ENCODE peak calls at places on chromosomes 11 and 22, in seven cellular contexts. H is body of pancreas, V is uterus, I is ovary, C is transverse colon, R is IMR-90, M is A549. N is an unnamed sample.

GRCh38 chr11:65491614-65492386 is 7.0 kb upstream of the MALAT1 start:
- DNase-seq in M (peak), V (no peak), R (peak), C (peak), H (peak), I (peak), N (peak)

GRCh38 chr11:55966391-55966790 is 3.4 kb downstream of the OR10AG1 start:
- DNase-seq in R (no peak), V (no peak), I (no peak), H (no peak), C (no peak), M (no peak), N (no peak)

GRCh38 chr11:105790841-105791240 is 181.0 kb downstream of the GRIA4 start:
- DNase-seq in M (no peak), H (no peak), C (no peak), R (no peak), V (no peak), I (no peak), N (no peak)

GRCh38 chr11:82270870-82271269 is 462.8 kb downstream of the FAM181B start:
- DNase-seq in H (no peak), R (no peak), I (no peak), V (no peak), C (no peak), M (no peak), N (no peak)

GRCh38 chr11:95884364-95884763 is 39.5 kb downstream of the MTMR2 start:
- DNase-seq in I (no peak), C (no peak), V (no peak), M (no peak), H (no peak), R (peak), N (no peak)

GRCh38 chr11:77467233-77467632 is 6.7 kb downstream of the PAK1 start:
- DNase-seq in M (no peak), I (no peak), C (no peak), H (no peak), R (peak), V (no peak), N (no peak)

GRCh38 chr11:55847453-55847852 is 8.9 kb downstream of the OR5D16 start:
- DNase-seq in M (no peak), C (no peak), V (no peak), I (no peak), R (no peak), H (no peak), N (no peak)

GRCh38 chr11:30830666-30831065 is 244.5 kb upstream of the MPPED2 start:
- DNase-seq in M (no peak), H (no peak), I (no peak), V (no peak), C (no peak), R (no peak), N (no peak)

GRCh38 chr11:85685820-85686459 is at the start of gene CCDC89:
- DNase-seq in V (peak), I (peak), R (peak), M (no peak), H (no peak), C (peak), N (peak)

GRCh38 chr22:11626422-11626773 is 3901.6 kb upstream of the OR11H1 start:
- DNase-seq in C (no peak), H (no peak), R (no peak), V (no peak), M (no peak), I (no peak), N (no peak)

GRCh38 chr22:41003041-41003440 is 51.9 kb downstream of the RBX1 start:
- DNase-seq in I (no peak), M (no peak), R (no peak), V (no peak), C (no peak), H (peak), N (no peak)

GRCh38 chr22:47622541-47622940 is 860.1 kb downstream of the TBC1D22A start:
- DNase-seq in C (no peak), R (no peak), V (no peak), H (no peak), M (no peak), I (no peak), N (no peak)

GRCh38 chr22:49156662-49157285 is 670.9 kb downstream of the BRD1 start:
- DNase-seq in V (no peak), R (no peak), M (no peak), H (peak), I (no peak), C (peak), N (no peak)

GRCh38 chr11:120651836-120652235 is 140.3 kb downstream of the GRIK4 start:
- DNase-seq in H (no peak), C (no peak), I (no peak), V (no peak), R (no peak), M (no peak), N (no peak)

GRCh38 chr11:62646825-62647608 is 604 bp upstream of the GANAB start:
- DNase-seq in C (no peak), R (no peak), M (no peak), V (no peak), H (peak), I (no peak), N (no peak)

GRCh38 chr11:120120805-120121335 is 17.0 kb downstream of the TRIM29 start:
- DNase-seq in C (no peak), H (no peak), I (no peak), V (no peak), R (no peak), M (no peak), N (no peak)

GRCh38 chr11:10594407-10594806 is 25.9 kb upstream of the LYVE1 start:
- DNase-seq in C (no peak), R (no peak), M (no peak), H (no peak), V (no peak), I (no peak), N (no peak)

GRCh38 chr22:41288245-41288946 is 2.4 kb upstream of the RANGAP1 start:
- DNase-seq in V (no peak), C (peak), R (peak), I (no peak), M (peak), H (peak), N (no peak)

GRCh38 chr11:126474888-126475626 is 119.6 kb downstream of the ST3GAL4 start:
- DNase-seq in R (no peak), M (no peak), I (no peak), C (no peak), H (no peak), V (no peak), N (peak)

GRCh38 chr11:117076941-117077659 is 21.1 kb downstream of the SIK3 start:
- DNase-seq in V (no peak), I (no peak), R (no peak), M (no peak), H (no peak), C (no peak), N (no peak)

GRCh38 chr11:30789270-30789669 is 203.1 kb upstream of the MPPED2 start:
- DNase-seq in V (no peak), R (peak), C (no peak), M (no peak), H (no peak), I (no peak), N (no peak)

GRCh38 chr22:49788492-49788891 is 39.2 kb downstream of the BRD1 start:
- DNase-seq in R (no peak), M (no peak), C (peak), I (no peak), H (no peak), V (peak), N (peak)

GRCh38 chr22:49104434-49104833 is 723.2 kb downstream of the BRD1 start:
- DNase-seq in I (no peak), R (no peak), H (no peak), M (no peak), V (no peak), C (no peak), N (no peak)

GRCh38 chr22:30701872-30702271 is 7.2 kb downstream of the OSBP2 start:
- DNase-seq in I (no peak), V (no peak), R (peak), M (no peak), C (no peak), H (no peak), N (no peak)

GRCh38 chr11:27512238-27512637 is 5.7 kb upstream of the LIN7C start:
- DNase-seq in I (no peak), H (no peak), V (no peak), R (no peak), C (no peak), M (no peak), N (no peak)

GRCh38 chr11:87223816-87224215 is 186.1 kb downstream of the TMEM135 start:
- DNase-seq in C (no peak), R (peak), I (no peak), V (no peak), M (no peak), H (no peak), N (no peak)

GRCh38 chr11:10743354-10744035 is 7.6 kb upstream of the CTR9 start:
- DNase-seq in I (no peak), C (peak), R (no peak), H (no peak), V (no peak), M (no peak), N (no peak)

GRCh38 chr11:15229069-15229468 is 114.3 kb downstream of the INSC start:
- DNase-seq in M (no peak), R (peak), H (no peak), V (no peak), C (no peak), I (no peak), N (no peak)

GRCh38 chr11:16809901-16810668 is 71.6 kb downstream of the C11orf58 start:
- DNase-seq in V (no peak), H (peak), R (peak), C (no peak), M (no peak), I (no peak), N (no peak)

GRCh38 chr11:1763796-1764661 is at the start of gene CTSD:
- DNase-seq in R (peak), H (peak), I (peak), C (peak), M (peak), V (peak), N (peak)

GRCh38 chr11:34256591-34256990 is 101.2 kb downstream of the ABTB2 start:
- DNase-seq in I (no peak), M (no peak), H (no peak), C (no peak), R (no peak), V (no peak), N (no peak)

GRCh38 chr11:45166604-45166897 is 20.1 kb downstream of the PRDM11 start:
- DNase-seq in V (no peak), R (no peak), H (no peak), M (no peak), I (no peak), C (no peak), N (no peak)

GRCh38 chr22:47839586-47840245 is 1077.3 kb downstream of the TBC1D22A start:
- DNase-seq in I (no peak), C (no peak), R (no peak), H (no peak), M (no peak), V (no peak), N (no peak)

GRCh38 chr22:48888466-48889208 is 939.0 kb downstream of the BRD1 start:
- DNase-seq in R (no peak), H (no peak), I (peak), C (no peak), M (no peak), V (no peak), N (no peak)

GRCh38 chr11:19790831-19791552 is 78.4 kb downstream of the NAV2 start:
- DNase-seq in M (no peak), C (peak), V (no peak), R (no peak), H (peak), I (no peak), N (no peak)
- TF ChIP-seq POLR2A in M (no peak), C (no peak), V (no peak), R (no peak), H (no peak), I (no peak), N (no peak)

DNA sequence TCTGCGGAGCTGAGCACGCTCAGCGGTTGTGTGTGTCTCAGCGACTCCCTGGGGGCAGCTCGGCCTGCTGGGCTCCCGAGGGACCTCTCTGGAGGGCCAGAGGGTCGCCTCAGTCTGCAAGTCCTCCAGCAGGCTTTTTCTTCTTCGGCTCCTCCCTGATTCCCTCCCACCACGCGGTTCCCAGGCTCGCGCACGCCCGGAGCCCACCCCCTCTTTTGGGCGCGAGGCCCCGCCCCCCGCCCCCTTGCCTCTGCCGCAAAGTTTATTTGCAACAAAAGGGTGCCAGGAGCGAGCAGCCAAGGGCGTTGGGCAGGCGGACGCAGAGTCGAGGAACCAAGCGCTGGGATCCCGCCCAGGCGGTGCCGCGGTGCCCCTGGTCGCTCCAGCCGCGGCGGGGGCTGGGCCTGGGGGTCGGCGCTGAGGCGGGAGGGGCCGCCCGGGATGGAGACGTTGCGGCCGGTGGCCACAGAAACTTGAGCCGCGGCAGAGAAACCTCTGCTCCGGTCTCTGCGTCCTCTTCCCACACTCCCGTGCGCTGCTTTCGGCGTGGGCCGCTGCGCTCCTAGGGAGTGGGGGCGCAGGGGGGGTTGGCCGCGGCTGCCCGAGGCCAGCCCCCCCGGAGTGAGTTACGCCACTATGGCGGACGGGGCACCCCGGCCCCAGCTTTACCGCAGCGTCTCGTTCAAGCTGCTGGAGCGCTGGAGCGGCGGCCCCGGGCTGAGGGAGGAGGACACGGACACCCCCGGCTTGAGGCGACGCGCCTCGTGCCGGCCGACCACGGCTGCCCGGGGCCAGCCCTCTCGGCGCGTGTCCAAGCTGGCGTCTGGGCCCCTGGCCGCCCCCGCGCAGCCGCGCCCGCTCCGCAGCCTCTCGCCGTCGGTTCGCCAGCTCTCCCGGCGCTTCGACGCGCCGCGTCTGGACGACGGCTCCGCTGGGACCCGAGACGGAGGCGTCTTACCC is at the start of gene ARHGEF17:
- DNase-seq in M (peak), I (peak), C (peak), R (peak), H (peak), V (peak), N (peak)
- H3K27ac ChIP-seq in M (peak), I (peak), C (peak), R (peak), H (peak), V (peak), N (peak)

GRCh38 chr11:64341851-64342791 is 2.1 kb downstream of the CCDC88B start:
- DNase-seq in I (peak), R (peak), V (peak), H (peak), C (peak), M (peak), N (peak)
- TF ChIP-seq POLR2A in I (no peak), R (no peak), V (peak), H (peak), C (peak), M (peak), N (no peak)

DNA sequence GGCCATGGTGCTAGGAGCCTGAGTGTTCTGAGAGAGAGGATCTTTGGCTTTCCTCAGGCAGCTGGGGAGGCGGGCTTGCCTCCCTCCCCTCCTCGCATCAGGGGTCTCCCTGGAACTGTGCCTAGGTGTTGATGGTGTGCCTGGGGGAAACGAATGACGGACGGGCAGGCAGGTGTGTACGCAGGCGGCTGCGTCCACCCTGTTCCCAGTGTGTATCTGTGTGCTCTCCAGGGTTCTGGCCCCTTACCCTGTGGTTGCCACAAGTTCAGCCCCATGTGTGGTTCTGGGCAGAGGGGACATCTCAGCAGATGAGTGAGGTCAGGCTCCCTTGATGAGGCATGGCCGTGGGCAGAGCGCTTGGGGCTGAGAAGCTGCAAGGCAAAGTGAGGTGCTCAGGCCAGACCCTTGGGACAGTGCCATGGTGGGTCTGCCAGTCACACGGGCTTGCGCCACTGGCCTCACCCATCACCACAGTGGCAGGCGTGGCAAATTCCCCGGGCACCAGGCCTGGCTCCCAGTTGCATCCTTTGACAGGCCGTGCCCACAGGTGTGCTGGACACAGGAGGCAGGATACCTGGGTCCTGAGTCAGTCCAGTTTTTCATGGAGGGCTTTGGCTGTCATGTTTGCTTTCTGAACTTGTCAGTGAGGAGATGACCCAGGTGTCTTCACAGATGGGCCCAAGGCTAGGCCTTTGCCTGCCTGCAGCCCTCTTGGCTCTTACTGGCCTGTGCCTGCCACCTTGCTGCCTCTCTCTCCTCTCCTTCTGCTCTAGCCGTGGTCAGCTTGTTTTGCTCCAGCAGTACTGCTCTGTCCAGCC is 27.3 kb downstream of the GNAZ start:
- DNase-seq in V (no peak), C (no peak), R (no peak), I (no peak), M (no peak), H (no peak), N (no peak)
- H3K27ac ChIP-seq in V (peak), C (peak), R (no peak), I (peak), M (no peak), H (peak), N (peak)

DNA sequence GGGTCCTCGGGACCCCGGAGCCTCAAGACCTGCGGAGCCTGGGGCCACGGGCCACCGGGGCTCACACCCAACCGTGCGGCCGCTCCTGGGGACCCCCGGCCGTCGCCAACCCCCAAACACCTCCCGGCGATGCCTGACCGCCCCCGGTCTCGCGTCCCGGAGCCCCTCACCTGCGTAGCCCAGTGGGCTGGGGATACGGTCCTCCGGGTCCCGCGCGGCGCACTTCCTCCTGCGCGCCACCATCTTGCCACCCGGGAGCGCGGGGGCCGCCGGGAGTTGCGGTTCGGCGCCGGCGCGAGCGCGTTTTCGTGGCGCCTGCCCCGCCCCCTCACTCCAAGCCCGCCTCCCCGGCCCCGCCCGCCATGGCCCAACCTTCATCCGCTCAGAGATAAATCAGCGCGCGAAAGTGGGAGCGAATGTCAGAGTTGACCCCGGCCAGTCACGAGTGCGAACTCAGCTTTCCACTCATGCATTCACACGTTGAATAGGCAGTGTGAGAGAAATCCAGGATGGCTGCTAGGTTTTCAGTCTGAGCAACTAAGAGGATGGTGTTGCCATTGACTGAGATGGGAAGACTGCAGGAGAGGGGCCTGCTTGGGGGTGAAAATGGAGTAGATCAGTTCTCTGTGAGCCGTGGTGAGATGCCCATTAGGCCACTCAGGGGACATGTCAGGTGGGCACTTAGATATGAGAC is at the start of gene RRP7A:
- DNase-seq in C (peak), H (peak), M (peak), I (peak), V (peak), R (peak), N (peak)
- TF ChIP-seq POLR2A in C (peak), H (peak), M (peak), I (peak), V (peak), R (peak), N (peak)

DNA sequence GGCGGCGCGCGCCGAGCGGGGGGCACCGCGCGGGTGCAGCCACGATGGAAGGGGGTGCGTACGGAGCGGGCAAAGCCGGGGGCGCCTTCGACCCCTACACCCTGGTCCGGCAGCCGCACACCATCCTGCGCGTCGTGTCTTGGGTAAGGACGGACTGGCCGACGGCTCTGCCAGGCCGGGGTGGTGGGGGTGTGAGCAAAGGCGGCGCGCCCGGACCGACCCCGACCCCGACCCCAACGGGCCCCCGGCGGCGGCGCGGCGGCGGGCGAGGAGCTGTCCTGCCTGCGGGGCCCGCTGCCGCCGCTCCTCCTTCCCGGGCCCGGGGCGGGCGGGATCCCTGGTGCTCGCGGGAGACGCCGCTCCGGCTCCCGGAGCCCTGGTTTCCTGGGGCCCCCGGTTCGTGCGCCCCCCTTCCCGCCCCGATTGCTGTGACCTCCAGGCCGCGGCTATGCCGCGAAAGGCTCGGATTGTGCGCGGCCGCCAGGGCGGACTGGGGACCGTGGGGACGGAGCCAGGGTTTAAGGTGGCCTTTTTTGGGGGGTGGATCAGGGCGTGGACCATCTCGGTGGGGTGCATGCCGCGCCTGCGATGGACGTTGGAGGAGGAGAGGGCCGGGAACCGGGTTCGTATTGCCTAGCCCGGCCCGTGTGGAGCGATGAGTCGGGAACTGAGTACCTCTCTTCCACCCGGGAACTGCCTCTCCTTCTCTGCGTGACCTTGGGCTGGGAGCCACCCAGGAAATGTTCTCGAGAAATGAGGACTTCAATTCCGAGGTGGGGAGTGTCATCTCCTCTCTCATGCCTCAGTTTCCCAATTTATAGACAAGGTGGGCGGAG is at the start of gene SYNGR1:
- DNase-seq in V (peak), I (peak), C (no peak), R (no peak), H (peak), M (no peak), N (peak)
- H3K27ac ChIP-seq in V (peak), I (peak), C (peak), R (peak), H (peak), M (peak), N (peak)

GRCh38 chr11:118929496-118930151 is 3.9 kb upstream of the BCL9L start:
- DNase-seq in I (peak), V (peak), C (peak), R (peak), M (peak), H (peak), N (peak)
- TF ChIP-seq POLR2A in I (no peak), V (peak), C (peak), R (no peak), M (no peak), H (peak), N (no peak)

GRCh38 chr11:71198141-71198822 is 54.1 kb downstream of the SHANK2 start:
- DNase-seq in I (no peak), M (no peak), R (no peak), C (no peak), H (no peak), V (no peak), N (no peak)
- H3K27ac ChIP-seq in I (no peak), M (peak), R (no peak), C (no peak), H (no peak), V (no peak), N (no peak)

GRCh38 chr11:568306-569259 is 7.7 kb upstream of the PHRF1 start:
- DNase-seq in H (peak), I (peak), C (peak), R (peak), M (peak), V (peak), N (peak)
- TF ChIP-seq POLR2A in H (no peak), I (peak), C (peak), R (peak), M (peak), V (peak), N (no peak)